ENCODE peak calls at places on chromosomes 4 and X, in six cellular contexts. K is CD4-positive, alpha-beta T cell; F is nephron progenitor cell; Y is omental fat pad; J is spleen; V is PC-3. Z is an unnamed sample.
A peak's percentile ranks its signal among the peaks of the same experiment; 100 is the strongest.

GRCh38 chrX:13733506-13733905 is 914 bp downstream of the TRAPPC2 start:
- DNase-seq in J (no peak), V (no peak), Y (no peak), K (no peak), F (no peak), Z (no peak)

GRCh38 chrX:68438575-68438974 is 5.3 kb upstream of the OPHN1 start:
- DNase-seq in K (no peak), F (no peak), J (no peak), Y (no peak), V (peak; percentile 8), Z (no peak)

GRCh38 chr4:7037425-7037824 is 5.7 kb upstream of the TADA2B start:
- DNase-seq in Y (no peak), J (peak; percentile 23), F (no peak), V (no peak), K (no peak), Z (no peak)

GRCh38 chr4:109434007-109434792 is 585 bp downstream of the SEC24B start:
- DNase-seq in F (no peak), J (no peak), V (peak; percentile 21), Y (no peak), K (peak; percentile 11), Z (no peak)

GRCh38 chrX:67892391-67892790 is 348.6 kb downstream of the AR start:
- DNase-seq in Y (no peak), J (no peak), V (no peak), K (no peak), F (no peak), Z (no peak)

GRCh38 chr4:82429728-82430192 is 502 bp downstream of the HNRNPDL start:
- DNase-seq in J (peak; percentile 98), F (no peak), V (no peak), Y (no peak), K (no peak), Z (no peak)

GRCh38 chr4:81482344-81482743 is 10.6 kb upstream of the RASGEF1B start:
- DNase-seq in K (no peak), V (no peak), J (no peak), Y (no peak), F (no peak), Z (no peak)

GRCh38 chrX:1387141-1387776 is 4.7 kb downstream of the SLC25A6 start:
- DNase-seq in K (no peak), V (no peak), Y (no peak), J (peak; percentile 79), F (no peak), Z (no peak)

GRCh38 chrX:44428989-44429627 is 85.6 kb upstream of the EFHC2 start:
- DNase-seq in V (peak; percentile 74), F (no peak), K (no peak), Y (no peak), J (no peak), Z (no peak)

GRCh38 chrX:74449937-74450330 is 28.6 kb downstream of the SLC16A2 start:
- DNase-seq in K (no peak), F (no peak), Y (no peak), V (peak; percentile 87), J (no peak), Z (no peak)

GRCh38 chr4:168541608-168541953 is 44.7 kb downstream of the PALLD start:
- DNase-seq in V (peak; percentile 81), Y (no peak), K (no peak), J (no peak), F (no peak), Z (no peak)

GRCh38 chr4:186643501-186644315 is 79.9 kb downstream of the FAT1 start:
- DNase-seq in K (no peak), V (peak; percentile 83), Y (no peak), J (no peak), F (no peak), Z (no peak)

GRCh38 chr4:189845145-189845846 is 95.4 kb upstream of the FRG1 start:
- DNase-seq in Y (no peak), V (peak; percentile 2), F (no peak), K (no peak), J (no peak), Z (no peak)

GRCh38 chr4:73127839-73128448 is 58.4 kb upstream of the COX18 start:
- DNase-seq in K (no peak), V (peak; percentile 28), Y (no peak), F (no peak), J (no peak), Z (no peak)

DNA sequence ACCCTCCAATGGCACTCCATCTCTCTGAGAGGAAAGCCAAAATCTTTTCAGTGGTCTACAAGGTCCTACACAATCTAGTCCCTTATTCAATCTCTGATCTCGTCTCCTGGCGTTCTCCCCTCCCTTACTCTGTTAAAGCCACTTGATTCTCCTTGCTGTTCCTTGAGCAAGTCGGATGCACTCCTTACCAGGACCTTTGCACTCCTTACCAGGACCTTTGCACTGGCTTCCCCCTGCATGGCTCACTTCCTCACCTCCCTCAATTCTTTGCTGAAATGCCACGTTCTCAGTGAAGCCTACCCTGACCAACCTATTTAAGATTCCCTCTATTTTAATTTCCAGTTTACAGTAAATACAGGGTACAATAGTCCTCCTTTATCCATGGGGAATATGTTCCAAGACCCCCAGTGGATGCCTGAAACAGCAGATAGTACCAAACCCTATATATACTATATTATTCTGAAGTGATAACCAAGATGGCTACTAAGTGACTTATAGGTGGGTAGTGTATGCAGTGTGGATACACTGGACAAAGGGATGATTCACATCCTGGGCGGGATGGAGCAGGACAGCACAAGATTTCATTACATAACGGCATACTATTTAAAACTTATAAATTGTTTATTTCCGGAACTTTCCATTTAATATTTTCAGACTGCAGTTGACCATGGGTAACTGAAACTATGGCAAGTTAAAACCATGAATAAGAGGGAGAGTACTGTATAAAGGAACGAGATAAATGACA is 6.5 kb upstream of the DLG3 start:
- DNase-seq in K (no peak), F (no peak), Y (no peak), J (no peak), V (peak; percentile 19), Z (no peak)
- TF ChIP-seq CTCF in K (no peak), F (no peak), Y (no peak), J (no peak), V (no peak), Z (no peak)

DNA sequence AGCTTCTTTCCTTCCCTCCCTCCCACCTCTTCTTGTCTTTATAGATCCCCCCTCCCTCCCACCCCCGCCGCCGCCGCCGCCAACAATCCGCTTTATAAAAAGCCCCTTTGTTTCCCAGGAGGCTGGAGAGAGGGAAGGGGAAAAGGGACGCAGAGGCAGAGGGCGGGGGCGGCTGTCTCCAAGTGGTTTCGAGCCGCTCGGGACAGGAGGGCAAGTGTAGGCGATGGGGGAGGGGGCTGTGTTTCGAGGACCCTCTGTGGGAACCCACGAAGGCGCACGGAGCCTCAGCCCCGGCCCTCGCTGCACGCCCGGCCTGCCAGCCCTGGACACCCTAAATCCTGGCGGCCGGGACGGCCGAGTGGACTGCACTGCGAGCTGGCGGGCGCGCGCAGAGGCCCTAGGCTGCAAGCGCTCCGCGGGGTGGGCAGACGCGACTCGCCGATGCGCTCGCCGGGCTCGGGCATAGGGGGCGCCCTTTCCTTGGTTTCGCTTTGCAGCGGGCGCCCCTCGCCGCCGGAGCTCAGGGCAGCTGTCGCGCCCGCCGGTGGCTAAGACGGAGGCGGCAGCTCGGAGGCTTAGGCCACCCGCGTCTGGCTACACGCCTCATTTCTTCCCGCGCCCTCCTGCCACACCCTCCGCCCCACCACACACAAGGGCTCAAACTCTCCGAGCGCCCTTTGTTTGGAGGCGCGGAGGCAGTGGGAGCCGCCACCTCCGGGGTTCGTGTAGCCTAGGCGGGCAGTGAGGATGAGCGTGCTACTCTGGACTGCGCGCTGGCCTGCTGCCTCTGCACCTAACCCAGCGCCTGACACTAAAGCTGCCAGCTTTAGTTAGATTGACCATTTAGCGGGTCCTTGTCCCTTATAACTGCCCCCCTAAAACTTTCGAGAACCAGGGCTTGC is 2.2 kb downstream of the MAMLD1 start:
- DNase-seq in Y (no peak), V (peak; percentile 57), J (peak; percentile 87), K (peak; percentile 60), F (peak; percentile 74), Z (no peak)
- TF ChIP-seq CTCF in Y (no peak), V (peak; percentile 61), J (peak; percentile 60), K (peak; percentile 47), F (peak; percentile 51), Z (peak; percentile 41)

GRCh38 chr4:173591760-173592159 is 61.7 kb upstream of the HAND2 start:
- DNase-seq in J (no peak), F (no peak), Y (no peak), K (no peak), V (no peak), Z (no peak)
- TF ChIP-seq CTCF in J (no peak), F (peak; percentile 10), Y (no peak), K (no peak), V (peak; percentile 23), Z (no peak)

DNA sequence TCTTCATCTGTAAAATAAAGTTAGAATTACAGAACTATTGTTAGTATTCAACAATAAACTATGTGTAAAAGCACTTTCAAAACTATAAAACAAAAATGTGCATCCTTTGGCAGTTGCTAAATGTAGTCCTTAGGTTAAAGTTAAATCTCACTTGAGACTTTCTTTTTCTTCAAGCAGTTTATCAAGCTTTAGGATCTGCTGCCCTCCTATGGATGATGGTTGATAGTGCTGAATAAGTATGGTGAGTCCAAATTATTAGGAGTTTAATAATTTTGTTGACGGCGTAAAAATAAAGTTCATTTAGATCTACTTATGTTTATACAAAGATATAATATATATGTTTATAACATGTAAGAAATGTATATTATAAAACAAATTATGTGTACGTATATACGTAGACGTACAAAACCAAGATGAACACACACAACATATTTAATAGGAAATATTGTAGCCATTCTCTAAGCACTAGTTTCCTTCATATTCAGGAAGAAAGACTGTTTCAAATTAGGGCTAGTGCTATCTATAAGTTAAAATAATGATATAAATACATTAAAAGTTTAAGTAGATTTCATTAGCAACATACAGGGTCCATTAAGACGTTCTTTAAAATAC is 22.3 kb downstream of the UGT2A2 start:
- DNase-seq in Y (no peak), V (peak; percentile 76), J (no peak), F (no peak), K (no peak), Z (no peak)
- TF ChIP-seq CTCF in Y (no peak), V (peak; percentile 83), J (no peak), F (peak; percentile 65), K (no peak), Z (peak; percentile 57)

Z was measured in D721Med.